ENCODE peak calls at places on chromosomes 12 and 14, in six cellular contexts. H, G, X, W, D and L are unnamed samples.

GRCh38 chr12:110289021-110289710 is 8.1 kb downstream of the ATP2A2 start:
- DNase-seq in H (no peak), G (no peak), X (no peak), W (no peak), D (no peak), L (no peak)

GRCh38 chr12:103848132-103848531 is 7.1 kb upstream of the NT5DC3 start:
- DNase-seq in H (no peak), G (no peak), X (no peak), W (no peak), D (no peak), L (no peak)

GRCh38 chr12:118404876-118405521 is 28.6 kb downstream of the SUDS3 start:
- DNase-seq in H (peak), G (peak), X (peak), W (no peak), D (peak), L (no peak)

GRCh38 chr12:74349925-74350324 is 187.7 kb upstream of the ATXN7L3B start:
- DNase-seq in H (no peak), G (no peak), X (no peak), W (no peak), D (no peak), L (no peak)

GRCh38 chr12:92502417-92503028 is 200.3 kb upstream of the PLEKHG7 start:
- DNase-seq in H (peak), G (peak), X (no peak), W (no peak), D (no peak), L (no peak)

GRCh38 chr12:16526693-16527092 is 79.3 kb downstream of the LMO3 start:
- DNase-seq in H (no peak), G (no peak), X (no peak), W (no peak), D (no peak), L (no peak)

GRCh38 chr12:21780786-21781185 is 6.3 kb upstream of the KCNJ8 start:
- DNase-seq in H (no peak), G (no peak), X (no peak), W (no peak), D (no peak), L (no peak)

GRCh38 chr12:108827941-108828340 is 29.4 kb downstream of the SSH1 start:
- DNase-seq in H (no peak), G (no peak), X (no peak), W (no peak), D (no peak), L (no peak)

GRCh38 chr14:104473649-104474574 is 105.7 kb upstream of the C14orf180 start:
- DNase-seq in H (no peak), G (no peak), X (no peak), W (no peak), D (no peak), L (no peak)

GRCh38 chr14:65131176-65131765 is 29.0 kb upstream of the MAX start:
- DNase-seq in H (no peak), G (no peak), X (no peak), W (no peak), D (no peak), L (no peak)

GRCh38 chr14:100330396-100330931 is 7.3 kb downstream of the SLC25A47 start:
- DNase-seq in H (no peak), G (no peak), X (no peak), W (no peak), D (no peak), L (no peak)

GRCh38 chr14:80364274-80364673 is 153.0 kb upstream of the DIO2 start:
- DNase-seq in H (no peak), G (peak), X (no peak), W (no peak), D (no peak), L (no peak)

GRCh38 chr14:76926521-76927251 is 100.5 kb downstream of the LRRC74A start:
- DNase-seq in H (peak), G (peak), X (peak), W (no peak), D (peak), L (no peak)

GRCh38 chr14:69712637-69713088 is 54.3 kb upstream of the SRSF5 start:
- DNase-seq in H (peak), G (no peak), X (no peak), W (peak), D (peak), L (no peak)

GRCh38 chr12:47990351-47991105 is 13.7 kb downstream of the COL2A1 start:
- DNase-seq in H (peak), G (peak), X (no peak), W (no peak), D (no peak), L (peak)

GRCh38 chr12:122560138-122560537 is 33.1 kb downstream of the KNTC1 start:
- DNase-seq in H (no peak), G (no peak), X (no peak), W (no peak), D (no peak), L (no peak)

GRCh38 chr12:131830335-131831020 is 2.3 kb downstream of the MMP17 start:
- DNase-seq in H (peak), G (peak), X (no peak), W (no peak), D (peak), L (no peak)

GRCh38 chr14:52042371-52043037 is 26.4 kb downstream of the NID2 start:
- DNase-seq in H (no peak), G (no peak), X (no peak), W (no peak), D (no peak), L (no peak)

GRCh38 chr12:127445583-127445982 is 821.4 kb upstream of the TMEM132C start:
- DNase-seq in H (no peak), G (no peak), X (no peak), W (no peak), D (no peak), L (no peak)

GRCh38 chr14:91872517-91873470 is 5.5 kb upstream of the TC2N start:
- DNase-seq in H (no peak), G (peak), X (peak), W (peak), D (peak), L (peak)

GRCh38 chr12:108804361-108804949 is 52.9 kb downstream of the SSH1 start:
- DNase-seq in H (no peak), G (no peak), X (peak), W (peak), D (peak), L (no peak)

GRCh38 chr14:95515523-95516517 is 630 bp downstream of the SYNE3 start:
- DNase-seq in H (peak), G (peak), X (no peak), W (peak), D (peak), L (peak)
- TF ChIP-seq CTCF in H (peak), G (peak), X (peak), W (peak), D (peak), L (peak)

GRCh38 chr12:130803707-130804106 is 35.3 kb downstream of the STX2 start:
- DNase-seq in H (no peak), G (no peak), X (no peak), W (no peak), D (no peak), L (no peak)
- H3K4me3 ChIP-seq in H (no peak), G (no peak), X (no peak), W (no peak), D (no peak), L (no peak)

GRCh38 chr12:58741226-58741625 is 179.1 kb downstream of the LRIG3 start:
- DNase-seq in H (no peak), G (no peak), X (no peak), W (no peak), D (no peak), L (no peak)
- TF ChIP-seq CTCF in H (peak), G (no peak), X (no peak), W (no peak), D (no peak), L (peak)

GRCh38 chr12:120920178-120920577 is 16.0 kb upstream of the SPPL3 start:
- DNase-seq in H (no peak), G (no peak), X (no peak), W (no peak), D (no peak), L (no peak)
- H3K4me3 ChIP-seq in H (no peak), G (no peak), X (no peak), W (no peak), D (no peak), L (no peak)

GRCh38 chr12:124754949-124755800 is 108.5 kb downstream of the SCARB1 start:
- DNase-seq in H (peak), G (no peak), X (peak), W (peak), D (peak), L (no peak)
- TF ChIP-seq CTCF in H (no peak), G (no peak), X (no peak), W (no peak), D (no peak), L (no peak)

GRCh38 chr12:50621435-50622304 is 116.9 kb downstream of the DIP2B start:
- DNase-seq in H (no peak), G (no peak), X (no peak), W (no peak), D (no peak), L (no peak)
- H3K4me3 ChIP-seq in H (no peak), G (no peak), X (no peak), W (no peak), D (no peak), L (no peak)